ENCODE peak calls at places on chromosomes 11 and 22, in six cellular contexts. One of them, this sample, is unnamed.

GRCh38 chr11:14971865-14972580 is at the start of gene CALCA:
- DNase-seq in thoracic aorta: no peak
- DNase-seq in GM12865: no peak
- DNase-seq in coronary artery: no peak
- DNase-seq in lower lobe of right lung: no peak
- DNase-seq in gastrocnemius medialis: no peak
- DNase-seq in this sample: no peak

GRCh38 chr11:128356992-128357391 is 230.4 kb downstream of the ETS1 start:
- DNase-seq in gastrocnemius medialis: no peak
- DNase-seq in GM12865: no peak
- DNase-seq in thoracic aorta: no peak
- DNase-seq in lower lobe of right lung: no peak
- DNase-seq in coronary artery: no peak
- DNase-seq in this sample: no peak

GRCh38 chr22:50702821-50703725 is 30.4 kb downstream of the SHANK3 start:
- DNase-seq in GM12865: no peak
- DNase-seq in thoracic aorta: no peak
- DNase-seq in lower lobe of right lung: peak
- DNase-seq in gastrocnemius medialis: no peak
- DNase-seq in coronary artery: no peak
- DNase-seq in this sample: no peak

GRCh38 chr22:37336474-37337028 is 54.2 kb downstream of the CYTH4 start:
- DNase-seq in GM12865: no peak
- DNase-seq in coronary artery: no peak
- DNase-seq in gastrocnemius medialis: no peak
- DNase-seq in thoracic aorta: no peak
- DNase-seq in lower lobe of right lung: no peak
- DNase-seq in this sample: no peak

GRCh38 chr11:995752-996420 is 40.6 kb downstream of the MUC6 start:
- DNase-seq in gastrocnemius medialis: no peak
- DNase-seq in GM12865: peak
- DNase-seq in coronary artery: no peak
- DNase-seq in lower lobe of right lung: no peak
- DNase-seq in thoracic aorta: no peak
- DNase-seq in this sample: peak

GRCh38 chr11:71383461-71383860 is 64.7 kb downstream of the DHCR7 start:
- DNase-seq in lower lobe of right lung: no peak
- DNase-seq in gastrocnemius medialis: no peak
- DNase-seq in thoracic aorta: no peak
- DNase-seq in coronary artery: no peak
- DNase-seq in GM12865: peak
- DNase-seq in this sample: peak

GRCh38 chr11:30772908-30773307 is 186.8 kb upstream of the MPPED2 start:
- DNase-seq in coronary artery: no peak
- DNase-seq in lower lobe of right lung: no peak
- DNase-seq in GM12865: no peak
- DNase-seq in gastrocnemius medialis: no peak
- DNase-seq in thoracic aorta: no peak
- DNase-seq in this sample: no peak

GRCh38 chr11:79113099-79113498 is 327.7 kb downstream of the TENM4 start:
- DNase-seq in coronary artery: no peak
- DNase-seq in gastrocnemius medialis: no peak
- DNase-seq in thoracic aorta: no peak
- DNase-seq in lower lobe of right lung: no peak
- DNase-seq in GM12865: no peak
- DNase-seq in this sample: no peak

GRCh38 chr11:46264976-46265375 is 12.5 kb upstream of the CREB3L1 start:
- DNase-seq in lower lobe of right lung: no peak
- DNase-seq in coronary artery: no peak
- DNase-seq in thoracic aorta: no peak
- DNase-seq in GM12865: no peak
- DNase-seq in gastrocnemius medialis: no peak
- DNase-seq in this sample: no peak

GRCh38 chr11:44445500-44446340 is 119.7 kb upstream of the CD82 start:
- DNase-seq in gastrocnemius medialis: no peak
- DNase-seq in thoracic aorta: no peak
- DNase-seq in lower lobe of right lung: no peak
- DNase-seq in GM12865: no peak
- DNase-seq in coronary artery: peak
- DNase-seq in this sample: no peak

GRCh38 chr11:46237248-46238077 is 40.0 kb upstream of the CREB3L1 start:
- DNase-seq in lower lobe of right lung: peak
- DNase-seq in GM12865: peak
- DNase-seq in thoracic aorta: peak
- DNase-seq in coronary artery: no peak
- DNase-seq in gastrocnemius medialis: no peak
- DNase-seq in this sample: peak

GRCh38 chr11:42025404-42025803 is 566.0 kb upstream of the LRRC4C start:
- DNase-seq in coronary artery: no peak
- DNase-seq in GM12865: no peak
- DNase-seq in lower lobe of right lung: no peak
- DNase-seq in gastrocnemius medialis: no peak
- DNase-seq in thoracic aorta: no peak
- DNase-seq in this sample: no peak

GRCh38 chr22:35991168-35991567 is 37.5 kb downstream of the RBFOX2 start:
- DNase-seq in gastrocnemius medialis: no peak
- DNase-seq in lower lobe of right lung: no peak
- DNase-seq in coronary artery: no peak
- DNase-seq in thoracic aorta: no peak
- DNase-seq in GM12865: no peak
- DNase-seq in this sample: no peak

GRCh38 chr11:119714189-119714588 is 14.8 kb downstream of the NECTIN1 start:
- DNase-seq in coronary artery: no peak
- DNase-seq in thoracic aorta: no peak
- DNase-seq in GM12865: no peak
- DNase-seq in gastrocnemius medialis: no peak
- DNase-seq in lower lobe of right lung: no peak
- DNase-seq in this sample: no peak

GRCh38 chr11:134339756-134340155 is 8.0 kb downstream of the GLB1L2 start:
- DNase-seq in thoracic aorta: no peak
- DNase-seq in gastrocnemius medialis: no peak
- DNase-seq in GM12865: no peak
- DNase-seq in lower lobe of right lung: no peak
- DNase-seq in coronary artery: no peak
- DNase-seq in this sample: no peak

GRCh38 chr11:130511765-130512164 is 63.3 kb downstream of the ADAMTS15 start:
- DNase-seq in coronary artery: no peak
- DNase-seq in thoracic aorta: no peak
- DNase-seq in GM12865: no peak
- DNase-seq in gastrocnemius medialis: no peak
- DNase-seq in lower lobe of right lung: no peak
- DNase-seq in this sample: no peak

GRCh38 chr11:4983851-4984250 is 10.8 kb upstream of the OR51L1 start:
- DNase-seq in lower lobe of right lung: no peak
- DNase-seq in gastrocnemius medialis: no peak
- DNase-seq in GM12865: no peak
- DNase-seq in thoracic aorta: no peak
- DNase-seq in coronary artery: no peak
- DNase-seq in this sample: no peak

GRCh38 chr11:125933030-125933813 is 12.6 kb upstream of the VSIG10L2 start:
- DNase-seq in lower lobe of right lung: no peak
- DNase-seq in coronary artery: no peak
- DNase-seq in thoracic aorta: no peak
- DNase-seq in GM12865: peak
- DNase-seq in gastrocnemius medialis: no peak
- DNase-seq in this sample: no peak

GRCh38 chr22:24429411-24430365 is 2.3 kb downstream of the ADORA2A start:
- DNase-seq in lower lobe of right lung: peak
- DNase-seq in gastrocnemius medialis: no peak
- DNase-seq in coronary artery: no peak
- DNase-seq in thoracic aorta: no peak
- DNase-seq in GM12865: peak
- DNase-seq in this sample: peak

GRCh38 chr11:134997652-134998320 is 585.7 kb upstream of the B3GAT1 start:
- DNase-seq in coronary artery: no peak
- DNase-seq in lower lobe of right lung: no peak
- DNase-seq in gastrocnemius medialis: no peak
- DNase-seq in thoracic aorta: no peak
- DNase-seq in GM12865: no peak
- DNase-seq in this sample: no peak

GRCh38 chr22:43814264-43814663 is 2.2 kb upstream of the EFCAB6 start:
- DNase-seq in thoracic aorta: no peak
- DNase-seq in GM12865: no peak
- DNase-seq in coronary artery: no peak
- DNase-seq in lower lobe of right lung: no peak
- DNase-seq in gastrocnemius medialis: no peak
- DNase-seq in this sample: no peak

GRCh38 chr22:43811777-43812148 is 342 bp downstream of the EFCAB6 start:
- DNase-seq in thoracic aorta: no peak
- DNase-seq in lower lobe of right lung: no peak
- DNase-seq in GM12865: peak
- DNase-seq in coronary artery: no peak
- DNase-seq in gastrocnemius medialis: no peak
- DNase-seq in this sample: no peak

GRCh38 chr22:43817402-43817801 is 5.3 kb upstream of the EFCAB6 start:
- DNase-seq in gastrocnemius medialis: no peak
- DNase-seq in thoracic aorta: no peak
- DNase-seq in GM12865: no peak
- DNase-seq in coronary artery: no peak
- DNase-seq in lower lobe of right lung: no peak
- DNase-seq in this sample: no peak

GRCh38 chr22:43812890-43813289 is 785 bp upstream of the EFCAB6 start:
- DNase-seq in thoracic aorta: no peak
- DNase-seq in gastrocnemius medialis: no peak
- DNase-seq in lower lobe of right lung: no peak
- DNase-seq in coronary artery: no peak
- DNase-seq in GM12865: no peak
- DNase-seq in this sample: no peak

GRCh38 chr22:43812149-43812842 is at the start of gene EFCAB6:
- DNase-seq in thoracic aorta: peak
- DNase-seq in lower lobe of right lung: peak
- DNase-seq in coronary artery: peak
- DNase-seq in gastrocnemius medialis: peak
- DNase-seq in GM12865: peak
- DNase-seq in this sample: peak
- TF ChIP-seq CTCF in thoracic aorta: no peak
- TF ChIP-seq CTCF in lower lobe of right lung: no peak
- TF ChIP-seq CTCF in coronary artery: no peak
- TF ChIP-seq CTCF in gastrocnemius medialis: no peak
- TF ChIP-seq CTCF in GM12865: no peak
- TF ChIP-seq CTCF in this sample: no peak

GRCh38 chr11:67045314-67045713 is 11.3 kb upstream of the RHOD start:
- DNase-seq in gastrocnemius medialis: peak
- DNase-seq in lower lobe of right lung: no peak
- DNase-seq in GM12865: peak
- DNase-seq in coronary artery: no peak
- DNase-seq in thoracic aorta: no peak
- DNase-seq in this sample: peak

GRCh38 chr11:67043572-67044329 is 12.9 kb upstream of the RHOD start:
- DNase-seq in GM12865: no peak
- DNase-seq in lower lobe of right lung: no peak
- DNase-seq in gastrocnemius medialis: no peak
- DNase-seq in coronary artery: no peak
- DNase-seq in thoracic aorta: no peak
- DNase-seq in this sample: no peak

GRCh38 chr11:67048515-67048914 is 8.1 kb upstream of the RHOD start:
- DNase-seq in thoracic aorta: no peak
- DNase-seq in coronary artery: no peak
- DNase-seq in GM12865: no peak
- DNase-seq in lower lobe of right lung: no peak
- DNase-seq in gastrocnemius medialis: no peak
- DNase-seq in this sample: no peak

GRCh38 chr11:67041602-67042001 is 15.0 kb upstream of the RHOD start:
- DNase-seq in thoracic aorta: no peak
- DNase-seq in lower lobe of right lung: no peak
- DNase-seq in gastrocnemius medialis: no peak
- DNase-seq in GM12865: no peak
- DNase-seq in coronary artery: no peak
- DNase-seq in this sample: no peak

DNA sequence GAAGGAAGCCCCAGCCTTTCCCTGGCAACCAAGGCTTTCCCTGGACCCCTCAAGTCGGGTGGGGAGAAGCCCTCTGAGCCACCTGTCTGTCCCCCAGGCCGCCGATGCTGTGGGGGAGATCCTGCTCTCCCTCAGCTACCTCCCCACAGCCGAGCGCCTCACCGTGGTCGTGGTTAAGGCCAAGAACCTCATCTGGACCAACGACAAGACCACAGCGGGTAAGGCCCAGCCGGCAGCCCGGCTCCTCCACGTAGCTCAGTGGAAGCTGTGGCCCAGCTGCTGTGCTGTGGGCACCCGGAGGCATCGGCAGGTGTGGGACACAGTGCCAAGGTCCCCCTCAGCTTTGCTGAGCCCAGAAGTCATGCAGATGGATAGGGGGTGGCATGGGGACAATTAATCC is 12.2 kb upstream of the RHOD start:
- DNase-seq in lower lobe of right lung: no peak
- DNase-seq in coronary artery: no peak
- DNase-seq in GM12865: no peak
- DNase-seq in gastrocnemius medialis: no peak
- DNase-seq in thoracic aorta: no peak
- DNase-seq in this sample: no peak
- TF ChIP-seq CTCF in lower lobe of right lung: no peak
- TF ChIP-seq CTCF in coronary artery: no peak
- TF ChIP-seq CTCF in GM12865: peak
- TF ChIP-seq CTCF in gastrocnemius medialis: no peak
- TF ChIP-seq CTCF in thoracic aorta: no peak
- TF ChIP-seq CTCF in this sample: peak

DNA sequence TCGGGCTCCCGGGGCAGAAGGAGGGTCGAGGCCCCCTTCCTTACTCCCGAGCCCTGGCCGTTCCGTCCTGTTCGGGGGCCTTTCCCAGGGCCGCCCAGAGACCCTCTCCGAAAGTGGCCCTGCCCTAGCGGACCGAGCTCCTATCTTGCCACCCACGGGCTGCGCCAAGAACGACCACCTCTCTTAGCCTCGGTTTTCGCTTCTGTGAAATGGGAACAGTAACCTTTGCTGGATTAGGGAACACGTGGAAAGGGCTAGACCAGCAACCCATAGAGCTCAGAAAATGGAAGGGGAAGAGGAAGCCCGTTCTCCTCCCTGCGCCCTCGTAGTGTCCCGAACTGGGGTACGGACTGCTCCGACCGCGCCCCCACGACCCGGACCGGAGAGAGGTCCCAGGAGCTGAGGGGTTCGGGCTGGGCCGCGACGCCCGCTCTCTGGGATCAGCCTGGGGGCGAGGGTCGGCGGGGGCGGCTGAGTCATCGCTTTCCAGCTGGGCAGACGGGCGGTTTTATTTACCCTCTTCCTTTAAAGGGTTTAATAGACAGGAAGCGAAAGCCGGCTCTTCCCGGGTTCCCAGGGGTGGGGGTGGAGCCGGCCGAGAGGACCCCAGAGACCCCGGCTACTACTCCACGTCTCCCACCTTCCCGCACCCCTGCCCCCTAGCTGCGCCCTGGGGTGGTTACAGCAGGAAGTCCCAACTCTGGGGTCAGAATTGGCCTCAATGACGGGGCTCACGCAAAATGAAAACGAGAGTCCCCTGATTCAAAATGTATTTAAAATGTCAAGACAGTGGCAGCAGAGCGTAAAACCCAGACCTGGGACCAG is 872 bp upstream of the PHLDA2 start:
- DNase-seq in gastrocnemius medialis: no peak
- DNase-seq in coronary artery: no peak
- DNase-seq in GM12865: peak
- DNase-seq in thoracic aorta: no peak
- DNase-seq in lower lobe of right lung: peak
- DNase-seq in this sample: peak
- TF ChIP-seq CTCF in gastrocnemius medialis: peak
- TF ChIP-seq CTCF in coronary artery: no peak
- TF ChIP-seq CTCF in GM12865: peak
- TF ChIP-seq CTCF in thoracic aorta: no peak
- TF ChIP-seq CTCF in lower lobe of right lung: no peak
- TF ChIP-seq CTCF in this sample: peak

GRCh38 chr22:19766506-19767426 is 6.2 kb downstream of the TBX1 start:
- DNase-seq in lower lobe of right lung: peak
- DNase-seq in GM12865: peak
- DNase-seq in gastrocnemius medialis: peak
- DNase-seq in thoracic aorta: no peak
- DNase-seq in coronary artery: no peak
- DNase-seq in this sample: no peak
- TF ChIP-seq CTCF in lower lobe of right lung: peak
- TF ChIP-seq CTCF in GM12865: peak
- TF ChIP-seq CTCF in gastrocnemius medialis: no peak
- TF ChIP-seq CTCF in thoracic aorta: no peak
- TF ChIP-seq CTCF in coronary artery: no peak
- TF ChIP-seq CTCF in this sample: no peak